ENCODE peak calls at places on chromosomes 2 and 18, in six cellular contexts. Z is gastrocnemius medialis, V is NCI-H774, D is AG04450, C is right cardiac atrium, U is fibroblast of lung. Q is an unnamed sample.

GRCh38 chr2:67399144-67399543 is 2.0 kb downstream of the ETAA1 start:
- DNase-seq in Z (no peak), V (no peak), D (no peak), C (no peak), U (no peak), Q (no peak)

GRCh38 chr2:215059724-215060123 is 78.7 kb downstream of the ABCA12 start:
- DNase-seq in Z (no peak), V (no peak), D (no peak), C (no peak), U (peak), Q (no peak)

GRCh38 chr2:239222346-239223028 is 178.3 kb downstream of the HDAC4 start:
- DNase-seq in Z (peak), V (no peak), D (no peak), C (no peak), U (no peak), Q (peak)

GRCh38 chr2:71703981-71704545 is 250.7 kb downstream of the DYSF start:
- DNase-seq in Z (no peak), V (no peak), D (no peak), C (no peak), U (no peak), Q (no peak)

GRCh38 chr2:126776701-126777619 is 121.0 kb downstream of the GYPC start:
- DNase-seq in Z (peak), V (peak), D (peak), C (peak), U (peak), Q (peak)

GRCh38 chr18:48576454-48576766 is 37.6 kb downstream of the CTIF start:
- DNase-seq in Z (no peak), V (no peak), D (no peak), C (no peak), U (no peak), Q (no peak)

GRCh38 chr2:7428444-7429204 is 511.4 kb downstream of the RNF144A start:
- DNase-seq in Z (no peak), V (no peak), D (no peak), C (no peak), U (no peak), Q (no peak)

GRCh38 chr2:64380853-64381527 is 73.0 kb upstream of the LGALSL start:
- DNase-seq in Z (no peak), V (no peak), D (no peak), C (no peak), U (no peak), Q (no peak)

GRCh38 chr2:34096552-34097171 is 497.6 kb upstream of the FAM98A start:
- DNase-seq in Z (no peak), V (no peak), D (peak), C (peak), U (peak), Q (peak)

GRCh38 chr2:185433824-185434223 is 304.8 kb upstream of the FSIP2 start:
- DNase-seq in Z (no peak), V (no peak), D (no peak), C (no peak), U (peak), Q (no peak)

GRCh38 chr2:9814129-9814868 is 29.0 kb upstream of the TAF1B start:
- DNase-seq in Z (no peak), V (no peak), D (no peak), C (no peak), U (no peak), Q (no peak)

GRCh38 chr2:212494413-212495020 is 44.1 kb downstream of the ERBB4 start:
- DNase-seq in Z (no peak), V (no peak), D (no peak), C (no peak), U (no peak), Q (peak)

GRCh38 chr2:101420623-101421022 is 33.3 kb upstream of the CREG2 start:
- DNase-seq in Z (peak), V (no peak), D (no peak), C (no peak), U (no peak), Q (no peak)

GRCh38 chr2:237441605-237442004 is 27.6 kb upstream of the COL6A3 start:
- DNase-seq in Z (no peak), V (no peak), D (peak), C (no peak), U (peak), Q (peak)

GRCh38 chr2:216775043-216775453 is 79.7 kb upstream of the IGFBP5 start:
- DNase-seq in Z (peak), V (peak), D (peak), C (peak), U (peak), Q (peak)

GRCh38 chr2:200379481-200380120 is 73.1 kb downstream of the SPATS2L start:
- DNase-seq in Z (no peak), V (peak), D (no peak), C (no peak), U (no peak), Q (no peak)

GRCh38 chr2:156294945-156295580 is 37.5 kb downstream of the NR4A2 start:
- DNase-seq in Z (no peak), V (no peak), D (no peak), C (no peak), U (peak), Q (no peak)

GRCh38 chr18:41938445-41938844 is 16.6 kb upstream of the PIK3C3 start:
- DNase-seq in Z (no peak), V (no peak), D (peak), C (no peak), U (peak), Q (peak)

GRCh38 chr2:23492941-23493340 is 108.0 kb downstream of the KLHL29 start:
- DNase-seq in Z (no peak), V (peak), D (no peak), C (no peak), U (no peak), Q (no peak)

GRCh38 chr2:176092270-176093144 is at the start of gene HOXD13:
- DNase-seq in Z (no peak), V (peak), D (no peak), C (no peak), U (no peak), Q (no peak)

GRCh38 chr2:207163815-207164747 is 1.7 kb downstream of the KLF7 start:
- DNase-seq in Z (peak), V (no peak), D (no peak), C (peak), U (peak), Q (no peak)

GRCh38 chr2:230312638-230313037 is 14.4 kb upstream of the SP140L start:
- DNase-seq in Z (no peak), V (no peak), D (no peak), C (no peak), U (peak), Q (no peak)

GRCh38 chr2:68799615-68800400 is 65.2 kb downstream of the ARHGAP25 start:
- DNase-seq in Z (no peak), V (no peak), D (no peak), C (no peak), U (no peak), Q (no peak)

GRCh38 chr2:222842517-222843174 is 18.2 kb upstream of the ACSL3 start:
- DNase-seq in Z (no peak), V (no peak), D (no peak), C (no peak), U (peak), Q (no peak)

GRCh38 chr2:130332271-130333073 is 10.2 kb upstream of the IMP4 start:
- DNase-seq in Z (no peak), V (peak), D (no peak), C (peak), U (peak), Q (peak)

Q was measured in fibroblast of the conjunctiva.